ENCODE peak calls at places on chromosome 4, in four cellular contexts. Y, X, V and D are unnamed samples.

GRCh38 chr4:146273204-146273901 is 59.0 kb downstream of the REELD1 start:
- DNase-seq in Y (no peak), X (no peak), V (no peak), D (no peak)

GRCh38 chr4:16310606-16311005 is 84.3 kb upstream of the TAPT1 start:
- DNase-seq in Y (no peak), X (no peak), V (no peak), D (no peak)

GRCh38 chr4:87525636-87526035 is 3.5 kb downstream of the SPARCL1 start:
- DNase-seq in Y (no peak), X (no peak), V (no peak), D (no peak)

GRCh38 chr4:181952478-181952877 is 290.7 kb upstream of the TENM3 start:
- DNase-seq in Y (peak; percentile 68), X (peak; percentile 18), V (no peak), D (peak; percentile 49)

GRCh38 chr4:185771696-185772390 is 40.2 kb downstream of the SORBS2 start:
- DNase-seq in Y (no peak), X (no peak), V (no peak), D (no peak)

GRCh38 chr4:168367065-168367464 is 48.5 kb upstream of the DDX60 start:
- DNase-seq in Y (no peak), X (no peak), V (no peak), D (no peak)

GRCh38 chr4:17613761-17614415 is 553 bp upstream of the MED28 start:
- DNase-seq in Y (peak; percentile 38), X (no peak), V (no peak), D (peak; percentile 44)

GRCh38 chr4:65482410-65482809 is 187.9 kb downstream of the EPHA5 start:
- DNase-seq in Y (peak; percentile 88), X (no peak), V (no peak), D (no peak)

GRCh38 chr4:67437974-67438713 is 107.2 kb downstream of the CENPC start:
- DNase-seq in Y (no peak), X (no peak), V (no peak), D (peak; percentile 9)

GRCh38 chr4:79241846-79242245 is 84.0 kb downstream of the NAA11 start:
- DNase-seq in Y (peak; percentile 15), X (no peak), V (no peak), D (no peak)

GRCh38 chr4:32745351-32745750 is 2025.2 kb downstream of the PCDH7 start:
- DNase-seq in Y (no peak), X (no peak), V (no peak), D (no peak)

GRCh38 chr4:125323547-125324100 is 8.9 kb downstream of the FAT4 start:
- DNase-seq in Y (peak; percentile 46), X (no peak), V (no peak), D (no peak)

GRCh38 chr4:34196375-34196774 is 2047.9 kb downstream of the ARAP2 start:
- DNase-seq in Y (no peak), X (no peak), V (no peak), D (no peak)

DNA sequence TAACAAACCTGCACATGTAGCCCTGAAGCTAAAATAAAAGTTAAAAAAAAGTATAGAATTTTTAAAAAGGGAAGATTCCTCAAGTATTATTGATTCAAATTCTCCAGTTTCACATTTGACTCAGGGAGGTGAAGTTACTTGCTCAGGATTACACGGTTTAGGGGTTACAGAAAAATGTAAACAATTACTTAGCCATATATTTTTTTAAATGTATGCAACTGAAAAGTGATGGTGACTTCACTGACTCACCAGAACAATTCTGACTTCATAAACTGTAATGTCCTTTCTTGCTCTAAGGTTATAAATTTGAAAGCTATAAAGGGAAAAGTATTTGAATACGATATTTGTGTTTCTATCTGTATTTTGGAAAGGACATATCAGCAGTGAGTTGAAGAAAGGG is 371.2 kb downstream of the SPRY1 start:
- DNase-seq in Y (no peak), X (no peak), V (no peak), D (no peak)
- H3K4me3 ChIP-seq in Y (no peak overlapping the region), X (no peak overlapping the region), V (no peak overlapping the region), D (no peak overlapping the region)

GRCh38 chr4:153785830-153786721 is 2.8 kb downstream of the SFRP2 start:
- DNase-seq in Y (no peak), X (no peak), V (no peak), D (no peak)

GRCh38 chr4:153787156-153787555 is 1.7 kb downstream of the SFRP2 start:
- DNase-seq in Y (no peak), X (no peak), V (no peak), D (no peak)

GRCh38 chr4:153789741-153790651 is 1.1 kb upstream of the SFRP2 start:
- DNase-seq in Y (no peak), X (no peak), V (no peak), D (no peak)

GRCh38 chr4:153788419-153789276 is at the start of gene SFRP2:
- DNase-seq in Y (no peak), X (no peak), V (no peak), D (no peak)

GRCh38 chr4:153788064-153788418 is 842 bp downstream of the SFRP2 start:
- DNase-seq in Y (no peak), X (no peak), V (no peak), D (no peak)
- H3K4me3 ChIP-seq in Y (peak overlapping the region; percentile 38), X (no peak overlapping the region), V (no peak overlapping the region), D (no peak overlapping the region)

GRCh38 chr4:137533855-137534254 is 1.6 kb upstream of the PCDH18 start:
- DNase-seq in Y (no peak), X (no peak), V (no peak), D (no peak)
- H3K4me3 ChIP-seq in Y (no peak overlapping the region), X (peak overlapping the region; percentile 62), V (no peak overlapping the region), D (peak overlapping the region; percentile 57)

GRCh38 chr4:93730760-93731159 is 97.8 kb upstream of the ATOH1 start:
- DNase-seq in Y (no peak), X (no peak), V (no peak), D (no peak)
- H3K4me3 ChIP-seq in Y (no peak overlapping the region), X (no peak overlapping the region), V (no peak overlapping the region), D (no peak overlapping the region)

DNA sequence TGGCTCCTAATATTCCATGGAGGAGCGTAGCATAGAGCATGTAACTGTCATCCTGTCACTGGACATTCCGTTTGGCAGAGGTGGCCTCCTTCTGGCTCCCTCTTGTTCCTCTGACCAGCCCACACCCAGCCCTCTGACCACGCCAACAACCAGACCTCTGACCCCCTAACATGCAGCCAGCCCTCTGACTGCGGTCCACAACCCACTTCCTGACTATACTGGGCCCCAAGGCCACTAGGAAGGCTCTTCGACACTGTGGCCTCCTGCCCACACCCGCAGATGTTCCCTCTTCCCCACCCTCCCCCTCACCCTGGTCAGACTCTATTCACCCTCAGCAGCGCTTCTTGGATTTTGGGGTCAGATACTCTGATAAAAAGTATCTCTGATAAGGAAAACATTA is 141.4 kb downstream of the EVC2 start:
- DNase-seq in Y (no peak), X (no peak), V (no peak), D (no peak)
- H3K4me3 ChIP-seq in Y (no peak overlapping the region), X (no peak overlapping the region), V (no peak overlapping the region), D (no peak overlapping the region)

GRCh38 chr4:159048166-159048886 is 54.6 kb upstream of the RAPGEF2 start:
- DNase-seq in Y (peak; percentile 78), X (peak; percentile 75), V (no peak), D (no peak)
- H3K4me3 ChIP-seq in Y (peak overlapping the region; percentile 26), X (peak overlapping the region; percentile 53), V (no peak overlapping the region), D (no peak overlapping the region)

GRCh38 chr4:12399781-12400180 is 971.1 kb upstream of the HS3ST1 start:
- DNase-seq in Y (no peak), X (no peak), V (no peak), D (no peak)

GRCh38 chr4:12403175-12403574 is 974.5 kb upstream of the HS3ST1 start:
- DNase-seq in Y (no peak), X (no peak), V (no peak), D (no peak)
- H3K4me3 ChIP-seq in Y (no peak overlapping the region), X (no peak overlapping the region), V (no peak overlapping the region), D (no peak overlapping the region)

GRCh38 chr4:119082661-119083060 is 53.0 kb upstream of the MYOZ2 start:
- DNase-seq in Y (no peak), X (no peak), V (no peak), D (no peak)

GRCh38 chr4:119084503-119084902 is 51.1 kb upstream of the MYOZ2 start:
- DNase-seq in Y (no peak), X (no peak), V (no peak), D (no peak)

GRCh38 chr4:119081943-119082342 is 53.7 kb upstream of the MYOZ2 start:
- DNase-seq in Y (no peak), X (no peak), V (no peak), D (no peak)

GRCh38 chr4:119081542-119081859 is 54.1 kb upstream of the MYOZ2 start:
- DNase-seq in Y (no peak), X (no peak), V (no peak), D (no peak)

GRCh38 chr4:119080721-119081541 is 54.7 kb upstream of the MYOZ2 start:
- DNase-seq in Y (no peak), X (no peak), V (no peak), D (no peak)
- H3K4me3 ChIP-seq in Y (no peak overlapping the region), X (no peak overlapping the region), V (no peak overlapping the region), D (no peak overlapping the region)

DNA sequence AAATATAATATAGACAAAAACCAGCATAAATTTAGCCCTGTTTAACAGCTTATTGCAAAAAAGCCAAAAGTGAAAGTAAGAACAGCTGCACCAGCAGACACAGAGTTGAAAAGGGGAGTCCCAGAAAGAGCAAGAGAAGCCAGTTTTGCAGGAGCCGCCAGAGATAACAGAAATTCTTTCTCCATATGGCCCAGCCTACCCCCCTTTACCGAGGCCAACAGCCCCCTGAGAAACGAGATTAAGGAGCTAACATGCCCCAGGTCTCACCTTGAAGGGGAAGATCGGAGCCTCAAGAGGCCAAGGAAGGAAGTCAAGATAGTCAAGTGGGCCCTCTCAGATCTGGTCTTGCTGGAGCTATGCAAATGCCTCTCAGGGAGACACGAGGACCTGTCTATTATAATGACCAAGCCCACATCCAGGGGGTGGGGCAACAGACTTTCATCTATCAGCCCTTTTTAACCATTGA is 4.8 kb downstream of the ACOX3 start:
- DNase-seq in Y (no peak), X (no peak), V (no peak), D (no peak)
- H3K4me3 ChIP-seq in Y (no peak overlapping the region), X (peak overlapping the region; percentile 42), V (peak overlapping the region; percentile 57), D (no peak overlapping the region)